ENCODE peak calls at places on chromosomes 2 and 18, in four cellular contexts. K, P, V and Q are unnamed samples.

GRCh38 chr2:10369269-10370255 is 66.9 kb downstream of the HPCAL1 start:
- DNase-seq in K (peak), P (no peak), V (peak), Q (no peak)

GRCh38 chr2:190277234-190278112 is 42.2 kb downstream of the HIBCH start:
- DNase-seq in K (peak), P (no peak), V (peak), Q (peak)

GRCh38 chr2:145200307-145200706 is 680.4 kb upstream of the ZEB2 start:
- DNase-seq in K (no peak), P (no peak), V (no peak), Q (no peak)

GRCh38 chr2:232959139-232959538 is 53.9 kb downstream of the NGEF start:
- DNase-seq in K (no peak), P (no peak), V (no peak), Q (no peak)

GRCh38 chr2:9739508-9739907 is 103.8 kb upstream of the TAF1B start:
- DNase-seq in K (no peak), P (no peak), V (no peak), Q (no peak)

GRCh38 chr2:11907178-11907577 is 160.7 kb downstream of the LPIN1 start:
- DNase-seq in K (no peak), P (no peak), V (no peak), Q (no peak)

GRCh38 chr2:31813016-31813415 is 197.8 kb downstream of the MEMO1 start:
- DNase-seq in K (no peak), P (no peak), V (no peak), Q (no peak)

GRCh38 chr18:23650963-23651927 is 11.5 kb downstream of the ANKRD29 start:
- DNase-seq in K (peak), P (no peak), V (no peak), Q (no peak)

GRCh38 chr2:180360283-180360618 is 353.2 kb upstream of the CWC22 start:
- DNase-seq in K (no peak), P (no peak), V (no peak), Q (no peak)

GRCh38 chr2:72162574-72162973 is 14.9 kb upstream of the CYP26B1 start:
- DNase-seq in K (no peak), P (no peak), V (no peak), Q (no peak)

GRCh38 chr2:120298173-120298835 is 45.7 kb downstream of the RALB start:
- DNase-seq in K (no peak), P (no peak), V (peak), Q (no peak)

GRCh38 chr2:40283111-40283909 is 168.6 kb downstream of the SLC8A1 start:
- DNase-seq in K (no peak), P (no peak), V (no peak), Q (no peak)

GRCh38 chr2:3289526-3289925 is 88.1 kb downstream of the EIPR1 start:
- DNase-seq in K (no peak), P (no peak), V (no peak), Q (no peak)

GRCh38 chr18:70386582-70386981 is 97.7 kb downstream of the SOCS6 start:
- DNase-seq in K (no peak), P (no peak), V (no peak), Q (no peak)

GRCh38 chr2:217467331-217467730 is 535.5 kb downstream of the TNS1 start:
- DNase-seq in K (no peak), P (no peak), V (no peak), Q (no peak)

GRCh38 chr2:1754461-1755170 is 10.3 kb upstream of the PXDN start:
- DNase-seq in K (no peak), P (no peak), V (no peak), Q (no peak)

GRCh38 chr2:24957221-24957620 is 14.5 kb downstream of the DNAJC27 start:
- DNase-seq in K (no peak), P (no peak), V (no peak), Q (no peak)

GRCh38 chr2:75289771-75290170 is 90.5 kb upstream of the TACR1 start:
- DNase-seq in K (no peak), P (no peak), V (no peak), Q (no peak)

GRCh38 chr18:22961156-22961555 is 28.0 kb downstream of the RBBP8 start:
- DNase-seq in K (no peak), P (no peak), V (no peak), Q (no peak)

GRCh38 chr2:196239622-196240587 is 68.5 kb upstream of the STK17B start:
- DNase-seq in K (no peak), P (peak), V (peak), Q (peak)

GRCh38 chr2:45862843-45863242 is 211.4 kb downstream of the PRKCE start:
- DNase-seq in K (no peak), P (no peak), V (no peak), Q (no peak)

GRCh38 chr2:45857206-45857605 is 205.7 kb downstream of the PRKCE start:
- DNase-seq in K (no peak), P (no peak), V (no peak), Q (no peak)

GRCh38 chr2:45857848-45858520 is 206.5 kb downstream of the PRKCE start:
- DNase-seq in K (no peak), P (no peak), V (no peak), Q (no peak)

GRCh38 chr2:45859682-45860081 is 208.2 kb downstream of the PRKCE start:
- DNase-seq in K (no peak), P (no peak), V (no peak), Q (no peak)

GRCh38 chr2:45860136-45861106 is 208.9 kb downstream of the PRKCE start:
- DNase-seq in K (peak), P (no peak), V (no peak), Q (no peak)
- TF ChIP-seq RAD21 in K (no peak), P (peak), V (no peak), Q (no peak)

GRCh38 chr2:219484343-219485200 is 14.1 kb upstream of the GMPPA start:
- DNase-seq in K (no peak), P (no peak), V (no peak), Q (no peak)
- TF ChIP-seq EZH2 in K (peak), P (no peak), V (no peak), Q (no peak)

GRCh38 chr2:224039080-224039769 is at the start of gene SERPINE2:
- DNase-seq in K (no peak), P (no peak), V (no peak), Q (peak)
- TF ChIP-seq ZBTB33 in K (no peak), P (no peak), V (no peak), Q (no peak)

GRCh38 chr2:177887722-177888121 is 184.9 kb downstream of the PDE11A start:
- DNase-seq in K (no peak), P (no peak), V (no peak), Q (no peak)

GRCh38 chr2:177886824-177887223 is 185.8 kb downstream of the PDE11A start:
- DNase-seq in K (no peak), P (no peak), V (no peak), Q (no peak)

GRCh38 chr2:177889812-177890460 is 182.6 kb downstream of the PDE11A start:
- DNase-seq in K (no peak), P (no peak), V (no peak), Q (no peak)

GRCh38 chr2:177885828-177886466 is 186.6 kb downstream of the PDE11A start:
- DNase-seq in K (no peak), P (no peak), V (no peak), Q (no peak)

GRCh38 chr2:177888581-177888980 is 184.0 kb downstream of the PDE11A start:
- DNase-seq in K (no peak), P (no peak), V (no peak), Q (no peak)
- TF ChIP-seq RAD21 in K (no peak), P (no peak), V (no peak), Q (no peak)

GRCh38 chr2:71043531-71044407 is 24.7 kb upstream of the NAGK start:
- DNase-seq in K (no peak), P (no peak), V (no peak), Q (no peak)
- TF ChIP-seq EZH2 in K (no peak), P (no peak), V (no peak), Q (no peak)

DNA sequence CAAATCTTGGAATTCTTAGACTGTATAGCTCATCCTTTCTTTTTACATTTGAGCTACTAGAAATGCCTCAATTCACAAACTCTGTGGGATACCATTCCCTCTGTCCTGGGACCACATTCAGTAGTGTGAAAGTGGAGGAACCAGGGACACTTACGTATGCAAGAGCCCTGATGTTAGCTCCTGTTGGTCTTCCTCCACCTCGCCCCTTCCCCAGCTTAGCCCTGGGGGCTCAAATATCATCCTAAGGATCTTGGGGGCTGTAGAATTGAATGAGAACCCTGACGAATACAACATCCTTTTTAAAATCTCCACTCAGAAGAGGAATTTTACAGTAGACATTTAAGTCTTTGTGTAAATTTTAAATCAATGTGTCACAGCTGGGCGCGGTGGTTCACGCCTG is 65.2 kb upstream of the RAPH1 start:
- DNase-seq in K (no peak), P (no peak), V (no peak), Q (no peak)
- TF ChIP-seq ZBTB33 in K (no peak), P (no peak), V (no peak), Q (no peak)